ENCODE peak calls at places on chromosome 3, in ten cellular contexts. One of them, this sample, is unnamed.

GRCh38 chr3:11624161-11624560 is 19.6 kb downstream of the VGLL4 start:
- DNase-seq in cardiac fibroblast: peak
- DNase-seq in kidney epithelial cell: no peak
- DNase-seq in dorsolateral prefrontal cortex: no peak
- DNase-seq in thoracic aorta: no peak
- DNase-seq in A549: no peak
- DNase-seq in BE2C: no peak
- DNase-seq in CD8-positive, alpha-beta T cell: no peak
- DNase-seq in AG04449: no peak
- DNase-seq in tibial artery: no peak
- DNase-seq in this sample: peak

GRCh38 chr3:142282503-142282902 is 57.1 kb upstream of the GK5 start:
- DNase-seq in cardiac fibroblast: no peak
- DNase-seq in kidney epithelial cell: no peak
- DNase-seq in dorsolateral prefrontal cortex: no peak
- DNase-seq in thoracic aorta: no peak
- DNase-seq in A549: no peak
- DNase-seq in BE2C: no peak
- DNase-seq in CD8-positive, alpha-beta T cell: no peak
- DNase-seq in AG04449: no peak
- DNase-seq in tibial artery: no peak
- DNase-seq in this sample: no peak

GRCh38 chr3:9384141-9384828 is 13.1 kb upstream of the SETD5 start:
- DNase-seq in cardiac fibroblast: peak
- DNase-seq in kidney epithelial cell: no peak
- DNase-seq in dorsolateral prefrontal cortex: no peak
- DNase-seq in thoracic aorta: no peak
- DNase-seq in A549: no peak
- DNase-seq in BE2C: no peak
- DNase-seq in CD8-positive, alpha-beta T cell: no peak
- DNase-seq in AG04449: no peak
- DNase-seq in tibial artery: no peak
- DNase-seq in this sample: peak

GRCh38 chr3:8990266-8991215 is 27.3 kb upstream of the RAD18 start:
- DNase-seq in cardiac fibroblast: no peak
- DNase-seq in kidney epithelial cell: no peak
- DNase-seq in dorsolateral prefrontal cortex: no peak
- DNase-seq in thoracic aorta: no peak
- DNase-seq in A549: no peak
- DNase-seq in BE2C: no peak
- DNase-seq in CD8-positive, alpha-beta T cell: no peak
- DNase-seq in AG04449: peak
- DNase-seq in tibial artery: no peak
- DNase-seq in this sample: peak

GRCh38 chr3:33722186-33722585 is 4.1 kb upstream of the CLASP2 start:
- DNase-seq in cardiac fibroblast: peak
- DNase-seq in kidney epithelial cell: no peak
- DNase-seq in dorsolateral prefrontal cortex: no peak
- DNase-seq in thoracic aorta: no peak
- DNase-seq in A549: no peak
- DNase-seq in BE2C: no peak
- DNase-seq in CD8-positive, alpha-beta T cell: no peak
- DNase-seq in AG04449: no peak
- DNase-seq in tibial artery: no peak
- DNase-seq in this sample: peak

GRCh38 chr3:107199962-107200465 is 177.2 kb upstream of the CCDC54 start:
- DNase-seq in cardiac fibroblast: no peak
- DNase-seq in kidney epithelial cell: no peak
- DNase-seq in dorsolateral prefrontal cortex: no peak
- DNase-seq in thoracic aorta: no peak
- DNase-seq in A549: no peak
- DNase-seq in BE2C: no peak
- DNase-seq in CD8-positive, alpha-beta T cell: no peak
- DNase-seq in AG04449: no peak
- DNase-seq in tibial artery: no peak
- DNase-seq in this sample: no peak

GRCh38 chr3:164450276-164450905 is 627.9 kb downstream of the SI start:
- DNase-seq in cardiac fibroblast: peak
- DNase-seq in kidney epithelial cell: no peak
- DNase-seq in dorsolateral prefrontal cortex: no peak
- DNase-seq in thoracic aorta: no peak
- DNase-seq in A549: no peak
- DNase-seq in BE2C: no peak
- DNase-seq in CD8-positive, alpha-beta T cell: no peak
- DNase-seq in AG04449: no peak
- DNase-seq in tibial artery: no peak
- DNase-seq in this sample: no peak

GRCh38 chr3:195135921-195136320 is 135.0 kb downstream of the XXYLT1 start:
- DNase-seq in cardiac fibroblast: no peak
- DNase-seq in kidney epithelial cell: no peak
- DNase-seq in dorsolateral prefrontal cortex: no peak
- DNase-seq in thoracic aorta: no peak
- DNase-seq in A549: no peak
- DNase-seq in BE2C: peak
- DNase-seq in CD8-positive, alpha-beta T cell: no peak
- DNase-seq in AG04449: no peak
- DNase-seq in tibial artery: no peak
- DNase-seq in this sample: no peak

DNA sequence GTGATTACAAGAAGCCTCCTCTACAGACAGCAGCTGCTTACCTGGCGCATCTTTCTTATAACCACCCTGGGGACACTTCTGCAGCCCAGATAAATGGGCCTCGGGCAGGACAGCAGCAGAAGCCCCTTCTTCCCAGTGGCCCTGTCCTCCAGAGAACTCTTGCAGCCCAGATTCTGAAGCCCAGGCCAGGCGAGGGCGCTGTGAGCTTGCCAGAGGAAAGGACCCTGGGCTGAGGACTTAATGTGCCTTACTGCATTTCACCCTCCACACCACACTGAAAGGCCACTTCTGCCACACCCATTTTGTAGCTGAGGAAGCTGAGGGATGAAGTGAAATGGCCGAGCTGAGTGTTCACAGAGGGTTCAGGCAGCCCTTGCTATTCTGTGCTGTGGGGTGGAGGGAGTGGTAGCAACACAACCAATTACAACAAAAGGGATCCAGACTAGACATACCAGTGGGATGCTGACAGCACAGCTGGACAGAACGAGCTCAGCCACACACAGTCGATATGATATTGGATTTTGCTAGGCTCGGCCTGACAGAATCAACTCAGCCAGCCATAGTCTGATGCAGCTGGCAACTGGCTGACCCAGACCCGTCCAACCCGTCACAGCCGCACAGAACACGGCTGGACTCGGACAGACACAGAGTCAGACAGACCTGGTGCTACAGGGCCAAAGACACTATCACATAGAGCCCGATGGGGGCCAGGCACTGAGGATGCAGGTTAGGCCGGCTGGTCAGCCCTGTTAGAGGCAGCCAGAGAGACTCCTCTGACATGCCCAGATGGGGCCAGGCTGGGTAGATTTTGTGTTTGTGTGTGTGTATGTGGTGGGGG is 7.3 kb downstream of the ACOX2 start:
- DNase-seq in cardiac fibroblast: peak
- DNase-seq in kidney epithelial cell: no peak
- DNase-seq in dorsolateral prefrontal cortex: no peak
- DNase-seq in thoracic aorta: no peak
- DNase-seq in A549: peak
- DNase-seq in BE2C: peak
- DNase-seq in CD8-positive, alpha-beta T cell: peak
- DNase-seq in AG04449: no peak
- DNase-seq in tibial artery: no peak
- DNase-seq in this sample: peak
- TF ChIP-seq CTCF in cardiac fibroblast: peak
- TF ChIP-seq CTCF in kidney epithelial cell: peak
- TF ChIP-seq CTCF in dorsolateral prefrontal cortex: no peak
- TF ChIP-seq CTCF in thoracic aorta: no peak
- TF ChIP-seq CTCF in A549: peak
- TF ChIP-seq CTCF in BE2C: peak
- TF ChIP-seq CTCF in CD8-positive, alpha-beta T cell: no peak
- TF ChIP-seq CTCF in AG04449: peak
- TF ChIP-seq CTCF in tibial artery: no peak
- TF ChIP-seq CTCF in this sample: peak

GRCh38 chr3:56783644-56784451 is 17.9 kb downstream of the ARHGEF3 start:
- DNase-seq in cardiac fibroblast: peak
- DNase-seq in kidney epithelial cell: no peak
- DNase-seq in dorsolateral prefrontal cortex: peak
- DNase-seq in thoracic aorta: no peak
- DNase-seq in A549: peak
- DNase-seq in BE2C: no peak
- DNase-seq in CD8-positive, alpha-beta T cell: peak
- DNase-seq in AG04449: peak
- DNase-seq in tibial artery: peak
- DNase-seq in this sample: peak

GRCh38 chr3:56780935-56781334 is 20.8 kb downstream of the ARHGEF3 start:
- DNase-seq in cardiac fibroblast: no peak
- DNase-seq in kidney epithelial cell: no peak
- DNase-seq in dorsolateral prefrontal cortex: no peak
- DNase-seq in thoracic aorta: no peak
- DNase-seq in A549: no peak
- DNase-seq in BE2C: no peak
- DNase-seq in CD8-positive, alpha-beta T cell: no peak
- DNase-seq in AG04449: no peak
- DNase-seq in tibial artery: no peak
- DNase-seq in this sample: no peak

GRCh38 chr3:56781762-56782161 is 20.0 kb downstream of the ARHGEF3 start:
- DNase-seq in cardiac fibroblast: no peak
- DNase-seq in kidney epithelial cell: no peak
- DNase-seq in dorsolateral prefrontal cortex: no peak
- DNase-seq in thoracic aorta: no peak
- DNase-seq in A549: no peak
- DNase-seq in BE2C: no peak
- DNase-seq in CD8-positive, alpha-beta T cell: no peak
- DNase-seq in AG04449: no peak
- DNase-seq in tibial artery: no peak
- DNase-seq in this sample: no peak

GRCh38 chr3:56782900-56783299 is 18.8 kb downstream of the ARHGEF3 start:
- DNase-seq in cardiac fibroblast: no peak
- DNase-seq in kidney epithelial cell: no peak
- DNase-seq in dorsolateral prefrontal cortex: no peak
- DNase-seq in thoracic aorta: no peak
- DNase-seq in A549: no peak
- DNase-seq in BE2C: no peak
- DNase-seq in CD8-positive, alpha-beta T cell: peak
- DNase-seq in AG04449: no peak
- DNase-seq in tibial artery: no peak
- DNase-seq in this sample: no peak

DNA sequence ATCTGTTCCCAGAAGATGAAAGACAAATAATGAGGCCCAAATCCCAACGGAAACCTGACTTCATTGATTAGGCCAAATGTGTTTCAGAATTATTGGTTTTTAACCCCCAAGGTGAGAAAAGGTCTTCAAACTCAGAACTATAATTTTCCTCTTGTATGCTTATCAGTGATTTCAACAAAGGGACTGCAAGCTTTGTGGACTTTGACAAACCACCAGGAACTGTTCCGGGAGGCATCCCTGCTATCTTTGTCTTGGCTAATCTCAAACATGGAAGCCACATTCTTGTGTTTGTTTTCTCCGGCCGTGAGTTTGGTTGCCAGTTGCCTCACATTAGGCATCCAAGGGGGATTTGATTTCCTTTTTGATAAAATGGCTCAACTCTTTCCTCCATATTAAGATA is 19.5 kb downstream of the ARHGEF3 start:
- DNase-seq in cardiac fibroblast: no peak
- DNase-seq in kidney epithelial cell: no peak
- DNase-seq in dorsolateral prefrontal cortex: no peak
- DNase-seq in thoracic aorta: no peak
- DNase-seq in A549: no peak
- DNase-seq in BE2C: no peak
- DNase-seq in CD8-positive, alpha-beta T cell: no peak
- DNase-seq in AG04449: no peak
- DNase-seq in tibial artery: no peak
- DNase-seq in this sample: no peak
- H3K4me3 ChIP-seq in cardiac fibroblast: no peak
- H3K4me3 ChIP-seq in kidney epithelial cell: no peak
- H3K4me3 ChIP-seq in dorsolateral prefrontal cortex: no peak
- H3K4me3 ChIP-seq in thoracic aorta: no peak
- H3K4me3 ChIP-seq in A549: no peak
- H3K4me3 ChIP-seq in BE2C: no peak
- H3K4me3 ChIP-seq in CD8-positive, alpha-beta T cell: peak
- H3K4me3 ChIP-seq in AG04449: no peak
- H3K4me3 ChIP-seq in tibial artery: no peak
- H3K4me3 ChIP-seq in this sample: no peak

GRCh38 chr3:48429416-48430358 is at the start of gene PLXNB1:
- DNase-seq in cardiac fibroblast: peak
- DNase-seq in kidney epithelial cell: no peak
- DNase-seq in dorsolateral prefrontal cortex: peak
- DNase-seq in thoracic aorta: peak
- DNase-seq in A549: peak
- DNase-seq in BE2C: peak
- DNase-seq in CD8-positive, alpha-beta T cell: peak
- DNase-seq in AG04449: no peak
- DNase-seq in tibial artery: peak
- DNase-seq in this sample: peak
- TF ChIP-seq CTCF in cardiac fibroblast: no peak
- TF ChIP-seq CTCF in kidney epithelial cell: no peak
- TF ChIP-seq CTCF in dorsolateral prefrontal cortex: peak
- TF ChIP-seq CTCF in thoracic aorta: no peak
- TF ChIP-seq CTCF in A549: no peak
- TF ChIP-seq CTCF in BE2C: no peak
- TF ChIP-seq CTCF in CD8-positive, alpha-beta T cell: no peak
- TF ChIP-seq CTCF in AG04449: no peak
- TF ChIP-seq CTCF in tibial artery: no peak
- TF ChIP-seq CTCF in this sample: no peak

GRCh38 chr3:128853826-128854225 is 25.6 kb upstream of the ACAD9 start:
- DNase-seq in cardiac fibroblast: no peak
- DNase-seq in kidney epithelial cell: no peak
- DNase-seq in dorsolateral prefrontal cortex: no peak
- DNase-seq in thoracic aorta: no peak
- DNase-seq in A549: no peak
- DNase-seq in BE2C: no peak
- DNase-seq in CD8-positive, alpha-beta T cell: no peak
- DNase-seq in AG04449: no peak
- DNase-seq in tibial artery: no peak
- DNase-seq in this sample: no peak

GRCh38 chr3:128851601-128852000 is 27.8 kb upstream of the ACAD9 start:
- DNase-seq in cardiac fibroblast: no peak
- DNase-seq in kidney epithelial cell: no peak
- DNase-seq in dorsolateral prefrontal cortex: no peak
- DNase-seq in thoracic aorta: no peak
- DNase-seq in A549: no peak
- DNase-seq in BE2C: no peak
- DNase-seq in CD8-positive, alpha-beta T cell: no peak
- DNase-seq in AG04449: no peak
- DNase-seq in tibial artery: no peak
- DNase-seq in this sample: no peak

GRCh38 chr3:128855574-128855973 is 23.8 kb upstream of the ACAD9 start:
- DNase-seq in cardiac fibroblast: no peak
- DNase-seq in kidney epithelial cell: no peak
- DNase-seq in dorsolateral prefrontal cortex: no peak
- DNase-seq in thoracic aorta: no peak
- DNase-seq in A549: no peak
- DNase-seq in BE2C: no peak
- DNase-seq in CD8-positive, alpha-beta T cell: no peak
- DNase-seq in AG04449: no peak
- DNase-seq in tibial artery: no peak
- DNase-seq in this sample: no peak

GRCh38 chr3:128858167-128858566 is 21.3 kb upstream of the ACAD9 start:
- DNase-seq in cardiac fibroblast: no peak
- DNase-seq in kidney epithelial cell: no peak
- DNase-seq in dorsolateral prefrontal cortex: no peak
- DNase-seq in thoracic aorta: no peak
- DNase-seq in A549: no peak
- DNase-seq in BE2C: no peak
- DNase-seq in CD8-positive, alpha-beta T cell: no peak
- DNase-seq in AG04449: no peak
- DNase-seq in tibial artery: no peak
- DNase-seq in this sample: no peak

DNA sequence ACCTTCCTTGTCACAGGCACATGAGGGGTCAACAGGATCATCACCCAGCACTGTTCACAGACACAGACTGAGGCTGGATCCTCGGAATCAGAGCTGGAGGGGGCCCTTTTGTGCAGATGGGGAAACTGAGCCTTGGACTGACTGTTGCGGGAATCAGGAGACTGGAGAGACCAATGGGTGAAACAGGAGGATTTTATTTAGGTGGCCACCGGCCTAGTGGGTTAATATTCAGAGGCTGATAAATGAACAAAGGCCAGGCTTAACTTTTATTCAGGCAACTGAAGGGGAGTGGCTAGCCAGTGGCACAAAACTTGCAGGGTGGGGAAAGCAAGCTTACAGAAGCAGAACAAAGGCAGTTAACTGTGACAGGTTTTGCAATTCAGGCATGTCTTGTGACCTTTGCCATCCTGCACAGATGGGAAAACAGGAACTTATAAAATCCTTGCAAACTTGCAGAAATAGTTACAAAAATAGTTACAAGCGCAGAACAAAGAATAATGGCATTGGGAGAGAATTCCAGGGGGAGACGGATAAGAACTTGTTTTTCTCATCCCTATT is 25.0 kb upstream of the ACAD9 start:
- DNase-seq in cardiac fibroblast: no peak
- DNase-seq in kidney epithelial cell: no peak
- DNase-seq in dorsolateral prefrontal cortex: no peak
- DNase-seq in thoracic aorta: no peak
- DNase-seq in A549: peak
- DNase-seq in BE2C: no peak
- DNase-seq in CD8-positive, alpha-beta T cell: no peak
- DNase-seq in AG04449: no peak
- DNase-seq in tibial artery: no peak
- DNase-seq in this sample: no peak
- H3K4me3 ChIP-seq in cardiac fibroblast: no peak
- H3K4me3 ChIP-seq in kidney epithelial cell: no peak
- H3K4me3 ChIP-seq in dorsolateral prefrontal cortex: no peak
- H3K4me3 ChIP-seq in thoracic aorta: no peak
- H3K4me3 ChIP-seq in A549: no peak
- H3K4me3 ChIP-seq in BE2C: no peak
- H3K4me3 ChIP-seq in CD8-positive, alpha-beta T cell: no peak
- H3K4me3 ChIP-seq in AG04449: no peak
- H3K4me3 ChIP-seq in tibial artery: no peak
- H3K4me3 ChIP-seq in this sample: no peak